ENCODE peak calls at places on chromosome 11, in eight cellular contexts. W is ovary, J is A549, B is prostate gland, H is uterus, O is IMR-90, C is K562, N is H1. T is an unnamed sample.

GRCh38 chr11:62931501-62932278 is 10.5 kb upstream of the CHRM1 start:
- DNase-seq in H (no peak), N (no peak), B (no peak), J (no peak), W (no peak), C (no peak), O (no peak), T (no peak)

GRCh38 chr11:72574046-72574445 is 100.2 kb downstream of the PDE2A start:
- DNase-seq in W (no peak), N (no peak), C (no peak), H (no peak), B (no peak), J (no peak), O (no peak), T (no peak)

GRCh38 chr11:34318111-34319037 is 39.4 kb downstream of the ABTB2 start:
- DNase-seq in W (no peak), H (no peak), C (no peak), O (peak), J (peak), N (no peak), B (no peak), T (no peak)

GRCh38 chr11:15038963-15039362 is 34.4 kb upstream of the CALCB start:
- DNase-seq in B (no peak), C (no peak), N (no peak), H (no peak), W (no peak), O (peak), J (peak), T (no peak)

GRCh38 chr11:126857860-126858808 is 142.4 kb downstream of the KIRREL3 start:
- DNase-seq in C (no peak), H (no peak), J (peak), N (no peak), B (no peak), O (peak), W (no peak), T (no peak)

GRCh38 chr11:97890466-97890865 is 1130.3 kb upstream of the CNTN5 start:
- DNase-seq in N (no peak), O (no peak), B (no peak), C (no peak), W (no peak), J (no peak), H (no peak), T (no peak)

GRCh38 chr11:76459299-76459698 is 14.5 kb downstream of the EMSY start:
- DNase-seq in J (peak), B (no peak), W (no peak), N (no peak), C (peak), H (no peak), O (no peak), T (no peak)

GRCh38 chr11:44774131-44774530 is 47.4 kb downstream of the TSPAN18 start:
- DNase-seq in J (no peak), C (no peak), W (peak), N (no peak), H (peak), O (no peak), B (no peak), T (no peak)

GRCh38 chr11:7538023-7538422 is 24.2 kb downstream of the PPFIBP2 start:
- DNase-seq in N (no peak), W (no peak), C (no peak), J (no peak), B (no peak), H (no peak), O (no peak), T (no peak)

GRCh38 chr11:46543564-46543963 is 50.3 kb downstream of the AMBRA1 start:
- DNase-seq in H (no peak), N (no peak), J (no peak), W (no peak), B (no peak), O (no peak), C (peak), T (peak)

GRCh38 chr11:95219599-95219998 is 11.4 kb downstream of the SESN3 start:
- DNase-seq in W (no peak), H (no peak), N (no peak), C (no peak), J (no peak), O (no peak), B (no peak), T (no peak)

GRCh38 chr11:108758458-108758857 is 93.6 kb downstream of the DDX10 start:
- DNase-seq in J (no peak), B (no peak), W (no peak), O (peak), N (no peak), H (no peak), C (no peak), T (no peak)

GRCh38 chr11:117361432-117361831 is 33.8 kb downstream of the CEP164 start:
- DNase-seq in O (no peak), N (no peak), H (no peak), C (no peak), B (no peak), J (no peak), W (no peak), T (no peak)
- TF ChIP-seq POLR2A in O (no peak), N (no peak), H (no peak), C (no peak), B (no peak), J (no peak), W (no peak), T (no peak)

DNA sequence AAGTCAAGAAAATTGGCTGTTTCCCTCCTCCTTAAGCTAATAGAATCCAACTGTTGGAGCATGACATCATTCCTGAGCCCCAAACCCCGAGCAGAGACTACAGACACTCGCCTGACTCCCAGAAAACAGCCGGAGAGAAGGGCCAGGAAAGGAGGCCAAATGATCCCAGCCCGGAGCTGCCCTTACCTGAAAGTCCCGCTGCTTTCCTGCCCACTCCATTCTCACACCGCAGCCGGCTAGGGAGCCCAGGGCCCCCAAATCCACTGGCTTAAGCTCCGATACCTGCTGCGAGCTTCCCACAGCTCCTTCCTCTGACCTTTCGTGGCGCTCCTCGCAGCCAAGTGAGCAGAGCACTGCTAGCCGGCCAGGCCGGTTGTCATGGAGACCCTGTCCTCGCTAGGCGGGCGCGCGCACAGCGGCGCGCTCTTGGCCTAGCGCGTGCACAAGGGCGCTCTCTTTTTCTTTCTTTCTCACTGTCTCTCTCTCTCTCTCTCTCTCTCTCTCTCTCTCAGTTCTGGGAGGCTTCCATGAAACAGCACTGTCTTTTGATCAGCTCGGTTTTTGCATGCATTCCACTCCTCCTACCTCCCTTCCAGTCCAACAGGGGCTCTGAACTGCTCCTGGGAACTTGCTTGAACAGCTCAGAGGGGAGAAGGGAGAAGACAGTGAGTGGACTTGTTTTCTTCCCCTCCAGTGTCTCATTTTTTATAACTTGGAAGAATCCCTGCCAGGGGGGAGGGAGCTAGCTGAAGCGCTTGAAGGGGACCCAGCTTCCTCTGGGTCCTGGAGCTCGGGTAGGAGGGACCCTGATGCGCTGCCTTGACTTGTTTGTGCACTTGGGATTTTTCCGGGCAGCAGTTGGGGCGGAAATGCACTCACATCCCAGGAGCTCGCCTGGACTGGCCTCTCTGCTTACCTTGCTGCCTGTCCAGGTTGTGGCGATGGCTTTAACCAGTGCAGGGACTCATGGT is 100.4 kb upstream of the AKIP1 start:
- DNase-seq in N (no peak), C (peak), J (no peak), H (peak), O (peak), B (peak), W (peak), T (peak)
- TF ChIP-seq POLR2A in N (peak), C (no peak), J (no peak), H (peak), O (no peak), B (peak), W (peak), T (no peak)

DNA sequence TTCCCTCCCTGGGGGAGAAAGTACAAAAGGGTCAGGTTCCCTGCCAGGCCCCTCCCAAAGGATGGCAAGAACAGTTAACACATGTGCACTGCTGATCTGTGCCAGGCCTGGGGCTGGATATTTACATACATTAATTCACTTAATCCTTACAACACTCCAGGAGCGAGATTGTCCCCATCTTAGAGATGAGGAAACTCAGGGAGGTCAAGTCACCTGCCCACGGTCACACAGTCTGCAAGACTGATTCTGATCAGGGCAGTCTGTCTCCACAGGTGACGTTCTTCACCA is 36.5 kb downstream of the NECTIN1 start:
- DNase-seq in N (no peak), B (no peak), O (no peak), C (no peak), H (no peak), W (no peak), J (no peak), T (no peak)
- TF ChIP-seq POLR2A in N (no peak), B (no peak), O (no peak), C (no peak), H (no peak), W (no peak), J (no peak), T (no peak)

DNA sequence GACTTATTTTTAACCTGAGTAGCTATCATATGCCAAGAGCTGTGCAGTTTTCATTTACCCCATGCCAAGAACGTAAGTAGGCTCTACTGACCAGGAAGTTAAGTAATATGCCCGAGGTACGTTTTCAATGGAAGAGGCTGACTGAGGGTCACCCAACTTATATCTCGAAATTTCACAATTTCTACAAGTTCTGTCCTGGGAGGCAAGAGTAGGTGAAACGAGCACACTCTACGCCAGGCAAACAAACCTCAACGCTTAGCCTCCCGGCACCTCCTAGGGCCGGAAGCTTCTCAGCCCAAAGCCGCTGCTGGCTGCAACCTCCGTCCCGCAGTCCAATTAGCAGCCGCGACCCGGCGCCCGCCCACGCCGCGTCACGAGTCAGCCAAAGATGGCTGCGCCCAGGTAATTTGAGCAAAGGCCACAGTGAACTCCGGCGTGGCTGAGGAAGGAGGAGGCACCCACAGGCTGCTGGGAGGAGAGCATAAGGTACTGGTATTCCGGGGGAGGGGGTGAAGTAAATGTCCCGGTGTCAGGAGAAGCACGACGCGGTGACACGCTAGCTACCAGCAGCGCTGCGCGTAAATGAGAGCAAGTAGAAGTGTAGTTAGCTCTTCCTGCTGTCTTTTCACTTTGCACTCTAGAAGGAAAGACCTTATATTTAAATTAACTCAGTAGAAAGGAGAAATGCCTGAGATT is at the start of gene TMEM126A:
- DNase-seq in O (peak), J (peak), H (peak), C (peak), W (peak), B (peak), N (peak), T (peak)
- TF ChIP-seq POLR2A in O (peak), J (peak), H (peak), C (peak), W (peak), B (peak), N (peak), T (peak)

GRCh38 chr11:3837793-3838192 is 3.0 kb downstream of the RHOG start:
- DNase-seq in J (no peak), O (no peak), N (no peak), C (peak), W (no peak), H (peak), B (no peak), T (peak)

GRCh38 chr11:3838504-3838903 is 2.3 kb downstream of the RHOG start:
- DNase-seq in N (no peak), O (no peak), C (no peak), W (no peak), B (no peak), H (no peak), J (no peak), T (no peak)

GRCh38 chr11:3840870-3841425 is at the start of gene RHOG:
- DNase-seq in N (no peak), J (peak), H (peak), W (peak), B (peak), C (peak), O (peak), T (peak)

GRCh38 chr11:3841426-3842304 is 906 bp upstream of the RHOG start:
- DNase-seq in O (peak), J (peak), C (peak), B (peak), N (peak), W (peak), H (peak), T (peak)

DNA sequence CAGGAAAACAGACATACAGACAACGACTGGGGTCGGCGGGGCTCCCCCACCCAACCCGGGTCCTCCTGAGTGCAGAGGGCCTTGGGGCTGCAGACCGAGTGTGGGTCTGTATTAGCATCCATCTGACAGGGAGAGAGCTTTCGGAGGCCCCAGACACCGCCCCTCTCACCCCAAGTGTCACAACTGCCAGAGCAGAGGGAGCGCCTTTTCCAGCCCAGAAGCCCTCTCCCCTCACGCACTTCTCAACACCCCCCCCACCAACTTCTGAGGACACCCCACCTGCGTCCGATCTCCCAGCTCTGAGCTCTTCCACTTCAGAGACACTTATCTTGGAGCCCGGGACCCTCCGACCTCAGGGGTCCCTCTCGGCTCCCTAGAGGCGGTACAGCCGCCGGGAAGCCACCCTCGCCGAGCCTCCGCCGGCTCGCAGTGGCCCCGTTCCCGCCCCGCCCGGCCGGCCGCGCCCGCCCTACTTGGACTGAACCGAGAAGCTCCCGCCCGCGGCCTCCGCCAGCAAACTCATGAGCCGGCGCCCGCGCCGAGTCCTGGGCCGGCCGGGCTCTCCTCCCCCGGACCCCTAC is 380 bp downstream of the RHOG start:
- DNase-seq in N (no peak), J (no peak), H (no peak), O (no peak), B (no peak), C (no peak), W (no peak), T (peak)
- TF ChIP-seq POLR2A in N (no peak), J (no peak), H (no peak), O (no peak), B (no peak), C (no peak), W (no peak), T (no peak)

GRCh38 chr11:64207247-64208085 is 945 bp downstream of the FERMT3 start:
- DNase-seq in N (no peak), C (peak), B (no peak), W (peak), O (peak), J (no peak), H (peak), T (peak)
- TF ChIP-seq POLR2A in N (no peak), C (peak), B (no peak), W (no peak), O (no peak), J (no peak), H (no peak), T (peak)

GRCh38 chr11:1863352-1864215 is 10.7 kb downstream of the LSP1 start:
- DNase-seq in J (peak), N (no peak), H (peak), C (peak), B (peak), W (peak), O (peak), T (peak)
- TF ChIP-seq POLR2A in J (no peak), N (no peak), H (peak), C (no peak), B (no peak), W (no peak), O (no peak), T (no peak)

GRCh38 chr11:134350381-134350780 is 18.6 kb downstream of the GLB1L2 start:
- DNase-seq in B (no peak), N (no peak), H (no peak), J (no peak), C (no peak), O (no peak), W (no peak), T (no peak)
- TF ChIP-seq POLR2A in B (no peak), N (no peak), H (no peak), J (no peak), C (no peak), O (no peak), W (no peak), T (no peak)

GRCh38 chr11:19813158-19813879 is 100.7 kb downstream of the NAV2 start:
- DNase-seq in N (no peak), C (no peak), O (no peak), B (no peak), W (no peak), H (no peak), J (no peak), T (no peak)
- TF ChIP-seq POLR2A in N (no peak), C (no peak), O (no peak), B (no peak), W (no peak), H (no peak), J (no peak), T (no peak)

GRCh38 chr11:110069158-110069737 is 23.9 kb upstream of the ZC3H12C start:
- DNase-seq in J (no peak), W (no peak), H (peak), C (no peak), O (peak), N (no peak), B (no peak), T (no peak)
- TF ChIP-seq POLR2A in J (no peak), W (no peak), H (no peak), C (peak), O (no peak), N (no peak), B (no peak), T (no peak)